ENCODE peak calls at places on chromosomes 12 and 14, in nine cellular contexts. One of them, this sample, is unnamed.

GRCh38 chr14:20630340-20631022 is 11.0 kb downstream of the OR6S1 start:
- DNase-seq in psoas muscle: no peak
- DNase-seq in mesendoderm: peak; percentile 94
- DNase-seq in stomach: no peak
- DNase-seq in substantia nigra: peak; percentile 21
- DNase-seq in right lobe of liver: no peak
- DNase-seq in PC-3: peak; percentile 85
- DNase-seq in body of pancreas: no peak
- DNase-seq in OCI-LY7: no peak
- DNase-seq in this sample: no peak

GRCh38 chr14:69316449-69317391 is 56.8 kb downstream of the GALNT16 start:
- DNase-seq in right lobe of liver: peak; percentile 39
- DNase-seq in mesendoderm: peak; percentile 40
- DNase-seq in substantia nigra: no peak
- DNase-seq in PC-3: peak; percentile 94
- DNase-seq in stomach: no peak
- DNase-seq in body of pancreas: peak; percentile 32
- DNase-seq in psoas muscle: peak; percentile 74
- DNase-seq in OCI-LY7: no peak
- DNase-seq in this sample: peak; percentile 76

GRCh38 chr12:126952106-126953007 is 1314.6 kb upstream of the TMEM132C start:
- DNase-seq in psoas muscle: no peak
- DNase-seq in body of pancreas: no peak
- DNase-seq in PC-3: no peak
- DNase-seq in OCI-LY7: peak; percentile 4
- DNase-seq in right lobe of liver: no peak
- DNase-seq in mesendoderm: peak; percentile 63
- DNase-seq in substantia nigra: no peak
- DNase-seq in stomach: no peak
- DNase-seq in this sample: no peak

GRCh38 chr12:128787827-128788226 is 35.9 kb downstream of the SLC15A4 start:
- DNase-seq in body of pancreas: no peak
- DNase-seq in stomach: no peak
- DNase-seq in substantia nigra: no peak
- DNase-seq in OCI-LY7: no peak
- DNase-seq in PC-3: no peak
- DNase-seq in mesendoderm: no peak
- DNase-seq in psoas muscle: no peak
- DNase-seq in right lobe of liver: no peak
- DNase-seq in this sample: no peak

GRCh38 chr14:89303452-89304435 is 113.3 kb downstream of the FOXN3 start:
- DNase-seq in substantia nigra: peak; percentile 53
- DNase-seq in psoas muscle: peak; percentile 62
- DNase-seq in OCI-LY7: peak; percentile 94
- DNase-seq in mesendoderm: peak; percentile 80
- DNase-seq in PC-3: peak; percentile 64
- DNase-seq in body of pancreas: peak; percentile 29
- DNase-seq in stomach: peak; percentile 36
- DNase-seq in right lobe of liver: no peak
- DNase-seq in this sample: peak; percentile 86

GRCh38 chr14:79144891-79145290 is 974.7 kb downstream of the NRXN3 start:
- DNase-seq in stomach: no peak
- DNase-seq in right lobe of liver: no peak
- DNase-seq in OCI-LY7: no peak
- DNase-seq in mesendoderm: no peak
- DNase-seq in body of pancreas: no peak
- DNase-seq in substantia nigra: no peak
- DNase-seq in psoas muscle: no peak
- DNase-seq in PC-3: no peak
- DNase-seq in this sample: no peak

GRCh38 chr12:125069616-125070015 is 4.4 kb downstream of the AACS start:
- DNase-seq in stomach: no peak
- DNase-seq in mesendoderm: no peak
- DNase-seq in psoas muscle: no peak
- DNase-seq in PC-3: no peak
- DNase-seq in OCI-LY7: no peak
- DNase-seq in substantia nigra: no peak
- DNase-seq in body of pancreas: no peak
- DNase-seq in right lobe of liver: no peak
- DNase-seq in this sample: no peak

GRCh38 chr12:124833693-124834122 is 30.0 kb downstream of the SCARB1 start:
- DNase-seq in substantia nigra: no peak
- DNase-seq in stomach: no peak
- DNase-seq in mesendoderm: peak; percentile 75
- DNase-seq in body of pancreas: no peak
- DNase-seq in OCI-LY7: no peak
- DNase-seq in PC-3: no peak
- DNase-seq in right lobe of liver: no peak
- DNase-seq in psoas muscle: peak; percentile 81
- DNase-seq in this sample: no peak

GRCh38 chr12:14774944-14775651 is 28.2 kb downstream of the WBP11 start:
- DNase-seq in substantia nigra: peak; percentile 61
- DNase-seq in body of pancreas: peak; percentile 52
- DNase-seq in right lobe of liver: peak; percentile 56
- DNase-seq in mesendoderm: peak; percentile 42
- DNase-seq in psoas muscle: peak; percentile 61
- DNase-seq in PC-3: peak; percentile 37
- DNase-seq in OCI-LY7: peak; percentile 49
- DNase-seq in stomach: peak; percentile 56
- DNase-seq in this sample: peak; percentile 84

GRCh38 chr12:75935544-75936242 is 95.9 kb downstream of the PHLDA1 start:
- DNase-seq in stomach: no peak
- DNase-seq in substantia nigra: no peak
- DNase-seq in right lobe of liver: no peak
- DNase-seq in mesendoderm: no peak
- DNase-seq in PC-3: no peak
- DNase-seq in body of pancreas: no peak
- DNase-seq in psoas muscle: no peak
- DNase-seq in OCI-LY7: no peak
- DNase-seq in this sample: no peak

GRCh38 chr14:95072310-95072709 is 85.0 kb downstream of the DICER1 start:
- DNase-seq in psoas muscle: no peak
- DNase-seq in mesendoderm: no peak
- DNase-seq in stomach: no peak
- DNase-seq in PC-3: no peak
- DNase-seq in body of pancreas: no peak
- DNase-seq in OCI-LY7: no peak
- DNase-seq in substantia nigra: no peak
- DNase-seq in right lobe of liver: no peak
- DNase-seq in this sample: no peak

GRCh38 chr14:24984846-24985589 is 64.9 kb downstream of the STXBP6 start:
- DNase-seq in substantia nigra: no peak
- DNase-seq in body of pancreas: peak; percentile 66
- DNase-seq in mesendoderm: no peak
- DNase-seq in stomach: peak; percentile 39
- DNase-seq in psoas muscle: no peak
- DNase-seq in right lobe of liver: no peak
- DNase-seq in OCI-LY7: no peak
- DNase-seq in PC-3: peak; percentile 48
- DNase-seq in this sample: no peak

GRCh38 chr12:84159245-84159644 is 753.4 kb downstream of the SLC6A15 start:
- DNase-seq in substantia nigra: no peak
- DNase-seq in body of pancreas: no peak
- DNase-seq in mesendoderm: no peak
- DNase-seq in OCI-LY7: no peak
- DNase-seq in PC-3: no peak
- DNase-seq in right lobe of liver: no peak
- DNase-seq in stomach: no peak
- DNase-seq in psoas muscle: no peak
- DNase-seq in this sample: no peak

GRCh38 chr14:52694761-52695480 is 437 bp downstream of the ERO1A start:
- DNase-seq in substantia nigra: peak; percentile 53
- DNase-seq in PC-3: peak; percentile 72
- DNase-seq in body of pancreas: peak; percentile 50
- DNase-seq in psoas muscle: no peak
- DNase-seq in mesendoderm: peak; percentile 63
- DNase-seq in right lobe of liver: peak; percentile 61
- DNase-seq in OCI-LY7: peak; percentile 84
- DNase-seq in stomach: peak; percentile 64
- DNase-seq in this sample: no peak

GRCh38 chr12:114355389-114356088 is 50.4 kb downstream of the TBX5 start:
- DNase-seq in mesendoderm: peak; percentile 82
- DNase-seq in PC-3: peak; percentile 3
- DNase-seq in substantia nigra: no peak
- DNase-seq in stomach: no peak
- DNase-seq in body of pancreas: no peak
- DNase-seq in right lobe of liver: no peak
- DNase-seq in OCI-LY7: no peak
- DNase-seq in psoas muscle: no peak
- DNase-seq in this sample: no peak

GRCh38 chr12:45660330-45660729 is 69.2 kb upstream of the ARID2 start:
- DNase-seq in substantia nigra: no peak
- DNase-seq in stomach: peak; percentile 26
- DNase-seq in OCI-LY7: no peak
- DNase-seq in mesendoderm: no peak
- DNase-seq in body of pancreas: peak; percentile 35
- DNase-seq in psoas muscle: no peak
- DNase-seq in right lobe of liver: no peak
- DNase-seq in PC-3: peak; percentile 91
- DNase-seq in this sample: no peak

GRCh38 chr12:119681953-119682352 is 14.0 kb downstream of the PRKAB1 start:
- DNase-seq in psoas muscle: no peak
- DNase-seq in body of pancreas: no peak
- DNase-seq in stomach: no peak
- DNase-seq in substantia nigra: no peak
- DNase-seq in mesendoderm: no peak
- DNase-seq in right lobe of liver: no peak
- DNase-seq in OCI-LY7: no peak
- DNase-seq in PC-3: no peak
- DNase-seq in this sample: no peak
- H3K27ac ChIP-seq in psoas muscle: no peak overlapping the region
- H3K27ac ChIP-seq in body of pancreas: no peak overlapping the region
- H3K27ac ChIP-seq in stomach: peak overlapping the region; percentile 63
- H3K27ac ChIP-seq in substantia nigra: no peak overlapping the region
- H3K27ac ChIP-seq in mesendoderm: no peak overlapping the region
- H3K27ac ChIP-seq in right lobe of liver: peak overlapping the region; percentile 86
- H3K27ac ChIP-seq in OCI-LY7: peak overlapping the region; percentile 62
- H3K27ac ChIP-seq in PC-3: no peak overlapping the region
- H3K27ac ChIP-seq in this sample: peak overlapping the region; percentile 97

GRCh38 chr14:82153689-82154088 is 620.0 kb upstream of the SEL1L start:
- DNase-seq in OCI-LY7: no peak
- DNase-seq in mesendoderm: no peak
- DNase-seq in psoas muscle: no peak
- DNase-seq in substantia nigra: no peak
- DNase-seq in PC-3: no peak
- DNase-seq in body of pancreas: no peak
- DNase-seq in stomach: no peak
- DNase-seq in right lobe of liver: no peak
- DNase-seq in this sample: no peak
- H3K27ac ChIP-seq in OCI-LY7: no peak overlapping the region
- H3K27ac ChIP-seq in mesendoderm: no peak overlapping the region
- H3K27ac ChIP-seq in psoas muscle: no peak overlapping the region
- H3K27ac ChIP-seq in substantia nigra: no peak overlapping the region
- H3K27ac ChIP-seq in PC-3: no peak overlapping the region
- H3K27ac ChIP-seq in body of pancreas: no peak overlapping the region
- H3K27ac ChIP-seq in stomach: no peak overlapping the region
- H3K27ac ChIP-seq in right lobe of liver: no peak overlapping the region
- H3K27ac ChIP-seq in this sample: no peak overlapping the region

GRCh38 chr12:49187184-49187583 is 1.7 kb downstream of the TUBA1A start:
- DNase-seq in body of pancreas: peak; percentile 13
- DNase-seq in mesendoderm: no peak
- DNase-seq in psoas muscle: peak; percentile 54
- DNase-seq in stomach: no peak
- DNase-seq in substantia nigra: peak; percentile 87
- DNase-seq in PC-3: no peak
- DNase-seq in OCI-LY7: no peak
- DNase-seq in right lobe of liver: no peak
- DNase-seq in this sample: no peak
- H3K27ac ChIP-seq in body of pancreas: no peak overlapping the region
- H3K27ac ChIP-seq in mesendoderm: no peak overlapping the region
- H3K27ac ChIP-seq in psoas muscle: no peak overlapping the region
- H3K27ac ChIP-seq in stomach: peak overlapping the region; percentile 98
- H3K27ac ChIP-seq in substantia nigra: peak overlapping the region; percentile 95
- H3K27ac ChIP-seq in PC-3: no peak overlapping the region
- H3K27ac ChIP-seq in OCI-LY7: no peak overlapping the region
- H3K27ac ChIP-seq in right lobe of liver: no peak overlapping the region
- H3K27ac ChIP-seq in this sample: no peak overlapping the region

DNA sequence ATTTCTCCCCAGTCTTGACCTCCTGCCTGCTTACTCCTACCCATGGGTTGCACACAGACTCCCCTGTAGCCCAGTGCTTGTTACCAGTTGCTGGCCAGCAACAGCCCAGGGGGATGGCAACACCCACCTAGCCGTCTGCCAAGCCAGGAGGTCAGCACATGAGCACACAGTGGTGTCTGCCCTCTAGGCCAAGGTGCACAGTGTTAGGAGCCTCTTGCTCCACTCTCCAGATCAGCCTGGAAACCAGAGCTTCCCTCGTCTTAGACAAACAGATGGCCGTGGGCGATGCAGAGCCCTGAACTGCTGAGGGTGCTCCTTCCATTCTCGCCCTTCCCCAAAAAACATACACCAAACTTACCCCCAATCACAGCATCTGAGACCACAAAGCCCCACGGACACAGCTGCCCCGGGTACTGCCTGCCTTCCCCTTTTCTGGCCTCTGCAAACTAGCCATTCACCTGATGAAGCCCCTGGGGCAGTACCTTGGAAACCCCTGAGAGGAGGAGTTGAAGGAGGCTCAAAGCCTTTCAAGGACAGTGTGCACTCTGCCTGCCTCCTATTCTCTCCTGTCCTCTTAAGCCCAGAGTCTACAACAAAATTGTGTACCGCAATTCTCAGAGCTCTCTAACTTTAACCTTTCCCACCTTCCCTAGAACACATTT is 1.0 kb upstream of the GPD1 start:
- DNase-seq in stomach: no peak
- DNase-seq in OCI-LY7: no peak
- DNase-seq in right lobe of liver: peak; percentile 93
- DNase-seq in psoas muscle: peak; percentile 67
- DNase-seq in substantia nigra: no peak
- DNase-seq in mesendoderm: no peak
- DNase-seq in body of pancreas: peak; percentile 22
- DNase-seq in PC-3: no peak
- DNase-seq in this sample: no peak
- H3K27ac ChIP-seq in stomach: no peak overlapping the region
- H3K27ac ChIP-seq in OCI-LY7: no peak overlapping the region
- H3K27ac ChIP-seq in right lobe of liver: peak overlapping the region; percentile 90
- H3K27ac ChIP-seq in psoas muscle: peak overlapping the region; percentile 79
- H3K27ac ChIP-seq in substantia nigra: peak overlapping the region; percentile 91
- H3K27ac ChIP-seq in mesendoderm: no peak overlapping the region
- H3K27ac ChIP-seq in body of pancreas: peak overlapping the region; percentile 46
- H3K27ac ChIP-seq in PC-3: no peak overlapping the region
- H3K27ac ChIP-seq in this sample: peak overlapping the region; percentile 26

DNA sequence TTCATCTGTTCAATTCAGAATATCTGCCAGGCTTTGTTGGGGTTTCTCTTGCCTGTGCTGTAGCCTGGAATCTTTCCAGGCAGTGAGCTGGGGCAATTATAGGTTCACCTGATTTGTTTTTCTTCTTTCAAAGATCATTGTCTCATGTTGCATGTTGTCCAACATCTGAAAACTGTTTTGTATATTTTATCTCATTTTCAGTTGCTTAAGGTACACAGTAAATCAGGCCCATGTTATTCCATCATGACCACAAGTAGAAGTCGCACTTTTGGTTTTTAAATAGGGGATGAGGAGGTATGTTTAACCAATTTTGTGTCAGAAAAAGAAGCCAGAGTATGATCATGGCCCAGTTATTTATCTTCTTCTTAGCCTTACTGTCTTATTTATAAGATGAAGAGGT is 24.9 kb upstream of the FUT8 start:
- DNase-seq in OCI-LY7: no peak
- DNase-seq in right lobe of liver: no peak
- DNase-seq in mesendoderm: no peak
- DNase-seq in body of pancreas: no peak
- DNase-seq in stomach: no peak
- DNase-seq in psoas muscle: no peak
- DNase-seq in PC-3: no peak
- DNase-seq in substantia nigra: no peak
- DNase-seq in this sample: no peak
- H3K27ac ChIP-seq in OCI-LY7: no peak overlapping the region
- H3K27ac ChIP-seq in right lobe of liver: no peak overlapping the region
- H3K27ac ChIP-seq in mesendoderm: no peak overlapping the region
- H3K27ac ChIP-seq in body of pancreas: no peak overlapping the region
- H3K27ac ChIP-seq in stomach: no peak overlapping the region
- H3K27ac ChIP-seq in psoas muscle: no peak overlapping the region
- H3K27ac ChIP-seq in PC-3: no peak overlapping the region
- H3K27ac ChIP-seq in substantia nigra: no peak overlapping the region
- H3K27ac ChIP-seq in this sample: no peak overlapping the region